ENCODE peak calls at places on chromosome 20, in five cellular contexts. T is A549, N is H1, X is K562, Z is HepG2. P is an unnamed sample.

GRCh38 chr20:53837126-53837826 is 233.1 kb downstream of the BCAS1 start:
- DNase-seq in T (no peak), N (no peak), X (no peak), Z (no peak), P (no peak)

GRCh38 chr20:33653218-33653899 is 8.8 kb upstream of the C20orf144 start:
- DNase-seq in T (peak; percentile 73), N (peak; percentile 86), X (peak; percentile 77), Z (peak; percentile 75), P (peak; percentile 67)

GRCh38 chr20:33006776-33007375 is 628 bp upstream of the BPIFB2 start:
- DNase-seq in T (no peak), N (no peak), X (no peak), Z (peak; percentile 57), P (no peak)

GRCh38 chr20:24949756-24950127 is 673 bp downstream of the CST7 start:
- DNase-seq in T (no peak), N (peak; percentile 37), X (peak; percentile 30), Z (no peak), P (no peak)

GRCh38 chr20:40080059-40080652 is 608.9 kb downstream of the MAFB start:
- DNase-seq in T (no peak), N (no peak), X (no peak), Z (no peak), P (no peak)

GRCh38 chr20:2349801-2350200 is 30.9 kb upstream of the TGM6 start:
- DNase-seq in T (no peak), N (no peak), X (no peak), Z (peak; percentile 39), P (no peak)

GRCh38 chr20:62237772-62238568 is at the start of gene OSBPL2:
- DNase-seq in T (peak; percentile 99), N (peak; percentile 100), X (peak; percentile 99), Z (peak; percentile 99), P (peak; percentile 99)

GRCh38 chr20:48826064-48826463 is 1.7 kb downstream of the PREX1 start:
- DNase-seq in T (no peak), N (peak; percentile 59), X (no peak), Z (no peak), P (no peak)

GRCh38 chr20:46118481-46119020 is 437 bp downstream of the CD40 start:
- DNase-seq in T (no peak), N (peak; percentile 75), X (no peak), Z (no peak), P (peak; percentile 48)

GRCh38 chr20:22905667-22906066 is 129.4 kb upstream of the SSTR4 start:
- DNase-seq in T (no peak), N (no peak), X (no peak), Z (no peak), P (no peak)

GRCh38 chr20:50267041-50267865 is 76.6 kb downstream of the CEBPB start:
- DNase-seq in T (peak; percentile 78), N (peak; percentile 72), X (no peak), Z (peak; percentile 79), P (no peak)

GRCh38 chr20:11492391-11492790 is 425.3 kb upstream of the BTBD3 start:
- DNase-seq in T (no peak), N (no peak), X (no peak), Z (no peak), P (no peak)

GRCh38 chr20:30168025-30168799 is 1089.3 kb upstream of the DEFB115 start:
- DNase-seq in T (no peak), N (no peak), X (no peak), Z (no peak), P (no peak)

GRCh38 chr20:43832096-43832816 is 82.4 kb upstream of the TOX2 start:
- DNase-seq in T (no peak), N (no peak), X (no peak), Z (no peak), P (no peak)

GRCh38 chr20:62360854-62361798 is 6.0 kb downstream of the LAMA5 start:
- DNase-seq in T (no peak), N (peak; percentile 66), X (no peak), Z (no peak), P (no peak)

GRCh38 chr20:4063631-4064030 is 48.3 kb upstream of the RNF24 start:
- DNase-seq in T (no peak), N (no peak), X (no peak), Z (no peak), P (no peak)

GRCh38 chr20:37907677-37908397 is 4.9 kb downstream of the VSTM2L start:
- DNase-seq in T (peak; percentile 81), N (no peak), X (no peak), Z (no peak), P (peak; percentile 37)

GRCh38 chr20:58697201-58697866 is 4.7 kb downstream of the NPEPL1 start:
- DNase-seq in T (no peak), N (no peak), X (peak; percentile 50), Z (no peak), P (no peak)

GRCh38 chr20:33010674-33011449 is 3.4 kb downstream of the BPIFB2 start:
- DNase-seq in T (no peak), N (no peak), X (no peak), Z (no peak), P (no peak)

GRCh38 chr20:22453244-22454080 is 130.9 kb downstream of the FOXA2 start:
- DNase-seq in T (peak; percentile 70), N (no peak), X (peak; percentile 25), Z (peak; percentile 70), P (peak; percentile 11)

GRCh38 chr20:13348301-13349239 is 127.5 kb downstream of the ISM1 start:
- DNase-seq in T (no peak), N (no peak), X (no peak), Z (no peak), P (no peak)

DNA sequence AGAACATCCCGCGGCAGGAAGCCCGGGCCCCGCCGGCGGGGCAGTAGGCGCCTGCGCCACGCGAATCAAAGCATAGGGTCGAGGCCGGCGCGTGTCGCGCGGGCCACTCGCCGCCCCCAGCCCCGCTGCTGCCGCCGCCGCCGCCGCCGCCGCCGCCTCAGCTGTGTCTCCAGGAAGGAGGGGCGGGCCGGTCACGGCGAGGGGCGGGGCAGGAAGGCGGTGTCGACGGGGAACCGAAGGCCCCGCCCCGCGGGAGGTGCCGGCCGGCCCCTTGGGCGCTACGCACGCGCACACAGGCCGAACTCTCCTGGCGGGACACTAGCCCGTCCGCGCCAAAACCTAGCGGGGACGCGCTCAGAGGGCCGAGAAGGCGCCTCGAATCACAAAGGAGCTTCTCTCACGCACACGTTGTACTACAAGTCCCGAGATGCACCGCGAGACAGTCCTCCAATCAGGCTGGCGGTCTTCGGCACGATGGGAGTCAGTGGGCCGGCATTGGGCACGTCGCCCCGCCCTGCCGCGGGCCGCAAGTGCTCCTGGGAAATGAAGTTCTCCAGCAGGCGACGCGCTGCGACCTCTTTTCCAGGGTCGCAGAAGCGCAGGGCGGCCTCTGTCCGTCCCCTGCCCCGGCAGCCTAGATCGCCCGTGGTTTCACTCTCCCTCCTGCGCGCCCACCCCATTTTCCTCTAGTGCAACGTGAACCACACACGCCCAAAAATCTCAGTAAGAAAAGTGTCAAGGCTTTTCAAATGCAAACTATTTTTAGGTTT is at the start of gene RALGAPA2:
- DNase-seq in T (peak; percentile 96), N (peak; percentile 96), X (peak; percentile 93), Z (peak; percentile 100), P (peak; percentile 99)
- TF ChIP-seq POLR2A in T (peak; percentile 58), N (peak; percentile 74), X (peak; percentile 39), Z (peak; percentile 94), P (peak; percentile 36)

DNA sequence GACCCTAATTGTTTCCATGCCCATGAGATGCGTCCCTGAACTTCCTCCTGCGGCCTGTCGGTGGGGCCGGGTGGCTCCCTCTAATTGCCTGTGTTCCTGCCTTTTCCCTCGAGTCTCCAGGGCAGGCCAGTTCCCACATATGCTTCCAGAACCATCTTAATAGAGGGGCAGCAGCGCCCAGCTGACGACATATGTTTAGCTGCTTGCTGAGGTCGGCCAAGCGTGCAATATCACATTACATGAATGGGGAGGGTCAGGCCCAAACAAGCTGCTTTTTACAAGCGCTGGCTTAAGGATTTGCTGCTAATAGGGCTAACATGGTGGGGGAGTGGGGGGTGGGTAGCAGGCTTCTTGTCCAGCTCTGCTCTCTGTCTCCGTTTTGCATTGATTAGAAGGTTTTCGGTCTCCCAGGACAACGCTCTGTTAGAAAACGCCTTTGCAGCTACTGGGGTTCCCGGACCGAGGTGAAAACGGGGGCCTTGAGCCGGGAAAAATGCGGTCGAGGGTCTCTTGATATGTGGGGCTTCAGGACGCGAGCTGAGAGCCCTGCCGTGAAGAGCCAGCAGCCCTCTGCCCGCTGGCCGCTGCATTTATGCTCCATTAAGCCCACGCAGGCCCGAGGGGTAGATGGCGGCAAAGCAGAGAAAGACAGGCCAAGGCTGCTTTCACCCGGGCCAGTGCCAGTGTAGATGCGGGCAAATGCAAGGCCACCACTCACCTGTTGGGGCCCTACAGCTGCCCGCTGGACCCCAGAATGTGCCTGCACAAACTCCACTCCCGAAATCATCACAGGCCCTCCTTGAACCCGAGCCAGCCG is 308.5 kb downstream of the BMP7 start:
- DNase-seq in T (no peak), N (no peak), X (no peak), Z (no peak), P (no peak)
- H3K4me2 ChIP-seq in T (no peak overlapping the region), N (no peak overlapping the region), X (no peak overlapping the region), Z (no peak overlapping the region), P (no peak overlapping the region)

DNA sequence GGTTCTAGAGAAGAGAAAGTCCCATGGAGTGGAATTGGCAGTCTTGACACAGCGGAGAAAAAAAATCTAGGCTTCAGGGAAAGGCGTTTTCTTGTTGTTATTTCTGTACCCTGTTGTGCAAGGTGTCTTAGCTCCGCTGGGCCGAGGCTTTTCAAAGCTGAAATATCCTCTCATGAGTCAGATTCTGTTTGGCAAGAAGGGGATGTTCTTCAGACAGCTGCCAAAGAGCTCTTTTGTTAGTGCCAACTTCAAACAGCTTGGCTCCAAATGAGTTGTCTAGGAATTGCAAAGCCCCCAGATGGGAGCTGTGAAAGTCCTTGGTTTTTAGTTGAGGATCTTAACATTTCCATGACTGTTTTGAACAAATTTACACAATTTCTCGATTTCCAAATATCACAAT is 45.6 kb downstream of the LRRN4 start:
- DNase-seq in T (peak; percentile 45), N (no peak), X (peak; percentile 26), Z (peak; percentile 86), P (peak; percentile 74)
- TF ChIP-seq JUN in T (peak; percentile 51), N (no peak), X (no peak), Z (no peak), P (no peak)

GRCh38 chr20:63520939-63521601 is 505 bp downstream of the PPDPF start:
- DNase-seq in T (peak; percentile 62), N (peak; percentile 79), X (peak; percentile 87), Z (peak; percentile 40), P (peak; percentile 37)

GRCh38 chr20:63522981-63523611 is 2.5 kb downstream of the PPDPF start:
- DNase-seq in T (no peak), N (no peak), X (no peak), Z (no peak), P (no peak)

GRCh38 chr20:63520594-63520938 is at the start of gene PPDPF:
- DNase-seq in T (peak; percentile 82), N (peak; percentile 88), X (peak; percentile 84), Z (no peak), P (peak; percentile 68)

GRCh38 chr20:63521602-63522001 is 1.0 kb downstream of the PPDPF start:
- DNase-seq in T (no peak), N (peak; percentile 60), X (no peak), Z (no peak), P (no peak)

DNA sequence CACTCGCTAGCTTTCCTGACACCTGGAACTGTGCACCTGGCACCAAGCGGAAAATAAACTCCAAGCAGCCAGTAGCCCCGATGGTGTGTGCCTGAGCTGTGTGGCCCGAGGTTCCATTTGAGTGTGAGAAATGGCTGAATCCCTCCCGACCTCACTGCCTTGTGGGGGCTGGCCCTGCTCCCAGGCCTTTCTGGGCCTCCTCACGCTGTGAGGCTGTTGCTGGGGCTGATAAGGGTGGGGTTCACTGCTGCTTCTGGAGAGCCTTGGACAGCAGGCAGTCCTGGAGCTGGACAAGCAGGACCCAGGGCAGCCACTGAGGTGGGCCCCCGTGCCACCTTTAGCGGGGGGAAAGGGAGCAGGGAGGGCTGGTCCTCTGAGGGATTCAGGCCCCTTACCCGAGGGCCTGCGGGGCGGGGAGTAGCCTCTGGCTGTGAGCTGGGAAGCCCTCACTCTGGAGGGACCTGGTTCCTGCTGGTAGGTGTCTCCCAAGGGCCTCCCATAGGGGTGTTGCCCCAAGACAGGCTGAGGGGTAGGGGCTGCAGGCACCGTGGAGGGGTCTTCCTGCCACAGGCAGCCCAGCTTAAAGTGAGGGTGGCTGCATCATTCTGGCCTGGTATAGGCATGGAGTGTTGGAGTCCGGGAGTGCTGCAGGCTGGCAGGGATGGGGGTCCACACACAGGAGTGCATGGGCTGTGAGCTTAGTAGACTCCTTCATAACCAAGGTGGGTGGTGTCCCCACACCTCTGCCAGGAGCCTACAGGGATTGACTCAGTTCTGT is 1.7 kb downstream of the PPDPF start:
- DNase-seq in T (no peak), N (peak; percentile 47), X (no peak), Z (no peak), P (no peak)
- TF ChIP-seq POLR2A in T (no peak), N (no peak), X (no peak), Z (no peak), P (no peak)